ENCODE peak calls at places on chromosomes 16 and 17, in seven cellular contexts. E, F, H, T, V, D and X are unnamed samples.

GRCh38 chr17:7046127-7046724 is 2.3 kb upstream of the SLC16A11 start:
- DNase-seq in T (no peak), H (no peak), V (peak; percentile 95), F (no peak), E (no peak), D (no peak), X (peak; percentile 87)

GRCh38 chr16:74575805-74576643 is 30.9 kb downstream of the GLG1 start:
- DNase-seq in V (no peak), D (no peak), E (no peak), T (peak; percentile 25), F (no peak), H (no peak), X (no peak)

GRCh38 chr16:27366687-27367462 is 35.1 kb upstream of the IL21R start:
- DNase-seq in E (no peak), H (no peak), T (no peak), F (no peak), V (no peak), D (peak; percentile 72), X (no peak)

GRCh38 chr16:73921295-73921694 is 375.3 kb upstream of the PSMD7 start:
- DNase-seq in F (no peak), E (no peak), H (no peak), D (no peak), T (no peak), V (no peak), X (no peak)

GRCh38 chr16:54462151-54462651 is 175.6 kb upstream of the IRX3 start:
- DNase-seq in F (no peak), E (no peak), T (no peak), V (no peak), H (no peak), D (no peak), X (no peak)

GRCh38 chr17:47720754-47721533 is 12.1 kb upstream of the TBX21 start:
- DNase-seq in D (no peak), V (peak; percentile 22), F (no peak), H (no peak), E (no peak), T (no peak), X (peak; percentile 66)

GRCh38 chr16:30068750-30069574 is 3.4 kb downstream of the ALDOA start:
- DNase-seq in T (no peak), E (no peak), V (peak; percentile 32), F (no peak), H (no peak), D (no peak), X (no peak)

GRCh38 chr16:16143038-16143763 is 80.1 kb downstream of the ABCC6 start:
- DNase-seq in F (no peak), V (peak; percentile 32), D (no peak), H (no peak), T (no peak), E (no peak), X (peak; percentile 26)

GRCh38 chr17:67365762-67366192 is 600 bp downstream of the PSMD12 start:
- DNase-seq in V (no peak), T (peak; percentile 60), D (no peak), F (no peak), H (no peak), E (peak; percentile 78), X (no peak)

GRCh38 chr17:27338536-27338985 is 44.6 kb downstream of the WSB1 start:
- DNase-seq in F (no peak), D (no peak), V (no peak), T (no peak), H (no peak), E (no peak), X (no peak)

GRCh38 chr17:78137392-78138203 is 7.0 kb downstream of the TMC8 start:
- DNase-seq in V (no peak), E (no peak), F (no peak), T (no peak), D (no peak), H (no peak), X (peak; percentile 59)

GRCh38 chr17:4604111-4604644 is 19.8 kb downstream of the SMTNL2 start:
- DNase-seq in H (peak; percentile 88), E (peak; percentile 62), D (peak; percentile 78), F (peak; percentile 49), V (peak; percentile 42), T (peak; percentile 97), X (no peak)

GRCh38 chr17:72097144-72097543 is 23.7 kb upstream of the SOX9 start:
- DNase-seq in F (no peak), H (no peak), D (no peak), E (no peak), T (no peak), V (no peak), X (no peak)

GRCh38 chr17:72421128-72422092 is 300.6 kb downstream of the SOX9 start:
- DNase-seq in V (peak; percentile 87), H (no peak), T (peak; percentile 73), D (no peak), F (no peak), E (peak; percentile 98), X (peak; percentile 81)

GRCh38 chr17:57444632-57445031 is 188.3 kb downstream of the MSI2 start:
- DNase-seq in D (no peak), T (no peak), H (no peak), F (no peak), V (no peak), E (no peak), X (no peak)

GRCh38 chr16:29662000-29662728 is 883 bp upstream of the SPN start:
- DNase-seq in F (no peak), H (no peak), V (no peak), D (no peak), T (no peak), E (no peak), X (no peak)

GRCh38 chr17:31746884-31747495 is 112.1 kb downstream of the COPRS start:
- DNase-seq in F (no peak), D (no peak), T (no peak), H (no peak), E (no peak), V (no peak), X (no peak)

GRCh38 chr17:15920758-15921239 is 24.1 kb upstream of the ADORA2B start:
- DNase-seq in V (no peak), E (peak; percentile 97), T (no peak), D (peak; percentile 92), F (no peak), H (no peak), X (peak; percentile 29)

GRCh38 chr17:49229076-49229804 is 1.3 kb downstream of the PHOSPHO1 start:
- DNase-seq in D (no peak), E (no peak), H (no peak), F (no peak), T (no peak), V (no peak), X (no peak)
- H3K4me3 ChIP-seq in D (no peak overlapping the region), E (no peak overlapping the region), H (peak overlapping the region; percentile 72), F (no peak overlapping the region), T (no peak overlapping the region), V (no peak overlapping the region), X (no peak overlapping the region)

GRCh38 chr17:18040287-18040858 is 1.2 kb downstream of the GID4 start:
- DNase-seq in H (no peak), E (no peak), D (no peak), F (no peak), T (no peak), V (no peak), X (no peak)

GRCh38 chr17:18039535-18040286 is 503 bp downstream of the GID4 start:
- DNase-seq in D (peak; percentile 74), V (no peak), F (peak; percentile 31), T (no peak), H (peak; percentile 66), E (no peak), X (peak; percentile 67)

GRCh38 chr17:18037482-18037881 is 1.5 kb downstream of the ATPAF2 start:
- DNase-seq in T (no peak), E (no peak), V (no peak), D (no peak), F (no peak), H (no peak), X (no peak)

GRCh38 chr17:18038149-18038850 is 668 bp downstream of the ATPAF2 start:
- DNase-seq in T (no peak), F (no peak), H (no peak), E (peak; percentile 16), D (no peak), V (no peak), X (no peak)

GRCh38 chr17:18038861-18039534 is at the start of the genes ATPAF2 and GID4:
- DNase-seq in F (peak; percentile 98), T (peak; percentile 99), E (peak; percentile 98), D (peak; percentile 100), H (peak; percentile 100), V (peak; percentile 100), X (peak; percentile 100)
- TF ChIP-seq POLR2A in F (peak; percentile 49), T (peak; percentile 64), E (peak; percentile 49), D (no peak), H (peak; percentile 47), V (peak; percentile 64), X (peak; percentile 47)

GRCh38 chr16:67613808-67614207 is 31.1 kb upstream of the CARMIL2 start:
- DNase-seq in H (no peak), V (peak; percentile 16), F (no peak), E (no peak), D (peak; percentile 22), T (no peak), X (no peak)
- H3K4me1 ChIP-seq in H (no peaks in the 10 kb centered on the region), V (no peaks in the 10 kb centered on the region), F (no peaks in the 10 kb centered on the region), E (no peaks in the 10 kb centered on the region), D (no peaks in the 10 kb centered on the region), T (no peaks in the 10 kb centered on the region), X (no peaks in the 10 kb centered on the region)

GRCh38 chr16:35598696-35599332 is 2139.4 kb downstream of the TP53TG3F start:
- DNase-seq in E (no peak), F (no peak), V (no peak), D (no peak), H (no peak), T (no peak), X (no peak)
- H3K4me3 ChIP-seq in E (no peak overlapping the region), F (no peak overlapping the region), V (no peak overlapping the region), D (no peak overlapping the region), H (no peak overlapping the region), T (no peak overlapping the region), X (no peak overlapping the region)

GRCh38 chr17:42571435-42572225 is 4.7 kb downstream of the MLX start:
- DNase-seq in D (no peak), V (peak; percentile 80), T (no peak), H (peak; percentile 6), F (no peak), E (no peak), X (peak; percentile 25)
- TF ChIP-seq POLR2A in D (no peak), V (no peak), T (no peak), H (no peak), F (no peak), E (no peak), X (no peak)

GRCh38 chr17:39924691-39925055 is 2.7 kb downstream of the ORMDL3 start:
- DNase-seq in T (no peak), V (no peak), H (no peak), E (no peak), D (no peak), F (no peak), X (no peak)
- H3K4me1 ChIP-seq in T (peaks cover 32% of the 10 kb centered on the region), V (peaks cover 42% of the 10 kb centered on the region), H (peaks cover 50% of the 10 kb centered on the region), E (peaks cover 39% of the 10 kb centered on the region), D (peaks cover 37% of the 10 kb centered on the region), F (peaks cover 11% of the 10 kb centered on the region), X (peaks cover 51% of the 10 kb centered on the region)

DNA sequence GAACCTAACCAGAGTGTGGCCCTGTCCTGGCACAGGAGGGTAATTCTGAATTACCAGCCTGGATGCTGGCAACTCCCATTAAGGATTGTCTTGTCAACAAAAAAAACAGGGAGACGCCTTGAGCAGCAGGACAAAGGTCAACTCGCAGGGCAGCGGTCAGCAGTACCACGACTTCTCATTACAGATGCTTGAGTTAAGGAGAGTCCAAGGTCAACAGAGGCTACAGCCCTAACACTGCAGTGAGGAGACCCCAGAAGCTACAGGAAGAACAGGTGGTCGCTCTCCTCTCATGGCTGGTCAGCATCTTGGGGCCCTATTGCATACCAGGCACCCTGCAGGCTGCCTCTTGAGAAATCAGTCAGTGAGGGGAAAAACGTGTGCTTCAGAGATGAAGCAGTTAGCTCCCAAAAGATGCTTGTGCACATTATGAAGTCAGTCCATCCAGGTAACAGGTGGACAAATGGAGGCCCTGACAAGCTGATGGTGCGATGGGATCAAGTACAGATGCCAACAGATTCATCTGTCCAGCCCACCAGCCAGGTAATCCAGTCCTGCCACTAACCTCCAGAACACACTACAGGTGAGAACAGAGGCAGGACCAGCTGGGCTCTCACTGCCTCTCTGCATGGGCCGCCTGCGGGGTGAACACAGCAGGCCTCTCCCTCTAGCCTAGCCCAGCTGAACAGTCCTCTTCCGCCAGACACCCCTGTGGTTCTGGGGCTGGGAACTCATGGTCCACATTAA is 4.2 kb downstream of the CSNK1D start:
- DNase-seq in H (peak; percentile 31), D (no peak), F (no peak), V (no peak), T (no peak), E (no peak), X (peak; percentile 82)
- H3K4me3 ChIP-seq in H (no peak overlapping the region), D (no peak overlapping the region), F (no peak overlapping the region), V (no peak overlapping the region), T (no peak overlapping the region), E (no peak overlapping the region), X (no peak overlapping the region)